ENCODE peak calls at places on chromosomes 6 and 20, in eight cellular contexts. O is effector memory CD8-positive, alpha-beta T cell; K is iPS-NIHi11; B is bronchial epithelial cell; Q is ELR; M is HT1080; P is mesenchymal stem cell; H is stimulated activated naive CD4-positive, alpha-beta T cell. L is an unnamed sample.

GRCh38 chr20:63562461-63563185 is 8.7 kb downstream of the FNDC11 start:
- DNase-seq in O (no peak), K (no peak), B (no peak), Q (no peak), M (no peak), P (no peak), H (no peak), L (no peak)

GRCh38 chr6:43817192-43817591 is 47.2 kb downstream of the VEGFA start:
- DNase-seq in O (no peak), K (peak; percentile 76), B (peak; percentile 37), Q (peak; percentile 72), M (peak; percentile 54), P (peak; percentile 64), H (no peak), L (no peak)

GRCh38 chr6:4707011-4707410 is 69.2 kb upstream of the CDYL start:
- DNase-seq in O (no peak), K (no peak), B (peak; percentile 74), Q (peak; percentile 45), M (no peak), P (no peak), H (no peak), L (no peak)

GRCh38 chr20:50980071-50980681 is 21.6 kb downstream of the MOCS3 start:
- DNase-seq in O (no peak), K (no peak), B (peak; percentile 99), Q (peak; percentile 100), M (peak; percentile 95), P (peak; percentile 99), H (no peak), L (no peak)

GRCh38 chr6:132907231-132907630 is 92.9 kb downstream of the RPS12 start:
- DNase-seq in O (no peak), K (no peak), B (peak; percentile 47), Q (peak; percentile 43), M (no peak), P (no peak), H (no peak), L (no peak)

GRCh38 chr20:42483694-42484303 is 705.9 kb downstream of the PTPRT start:
- DNase-seq in O (no peak), K (peak; percentile 79), B (no peak), Q (no peak), M (peak; percentile 37), P (no peak), H (no peak), L (peak; percentile 53)

GRCh38 chr20:56627122-56628014 is 1.7 kb upstream of the TFAP2C start:
- DNase-seq in O (no peak), K (no peak), B (no peak), Q (no peak), M (no peak), P (peak; percentile 13), H (no peak), L (peak; percentile 22)

GRCh38 chr6:48213076-48213788 is 102.2 kb upstream of the PTCHD4 start:
- DNase-seq in O (no peak), K (no peak), B (peak; percentile 64), Q (peak; percentile 12), M (no peak), P (peak; percentile 13), H (no peak), L (no peak)

GRCh38 chr6:28258877-28259777 is at the start of gene NKAPL:
- DNase-seq in O (peak; percentile 16), K (peak; percentile 8), B (peak; percentile 29), Q (no peak), M (no peak), P (no peak), H (peak; percentile 23), L (no peak)

GRCh38 chr6:120354452-120355098 is 979.7 kb downstream of the TBC1D32 start:
- DNase-seq in O (no peak), K (no peak), B (peak; percentile 91), Q (peak; percentile 0), M (peak; percentile 89), P (no peak), H (no peak), L (no peak)

GRCh38 chr20:25574411-25574810 is 10.9 kb downstream of the NINL start:
- DNase-seq in O (no peak), K (no peak), B (no peak), Q (peak; percentile 38), M (peak; percentile 48), P (peak; percentile 50), H (no peak), L (no peak)

GRCh38 chr6:138339024-138339423 is 38.7 kb upstream of the SMIM28 start:
- DNase-seq in O (no peak), K (peak; percentile 30), B (peak; percentile 3), Q (no peak), M (no peak), P (no peak), H (no peak), L (no peak)

GRCh38 chr6:134035823-134036296 is 16.6 kb downstream of the SLC2A12 start:
- DNase-seq in O (no peak), K (peak; percentile 44), B (peak; percentile 85), Q (peak; percentile 84), M (peak; percentile 97), P (no peak), H (no peak), L (no peak)

GRCh38 chr6:16624631-16625299 is 136.5 kb downstream of the ATXN1 start:
- DNase-seq in O (no peak), K (no peak), B (no peak), Q (peak; percentile 52), M (no peak), P (no peak), H (no peak), L (no peak)

GRCh38 chr6:29589423-29590048 is 4.6 kb downstream of the OR2H2 start:
- DNase-seq in O (peak; percentile 66), K (peak; percentile 61), B (peak; percentile 46), Q (peak; percentile 60), M (peak; percentile 33), P (peak; percentile 50), H (peak; percentile 21), L (peak; percentile 59)

GRCh38 chr20:45823949-45824835 is 2.9 kb downstream of the TNNC2 start:
- DNase-seq in O (peak; percentile 14), K (peak; percentile 76), B (peak; percentile 28), Q (peak; percentile 60), M (no peak), P (peak; percentile 33), H (peak; percentile 9), L (peak; percentile 25)